ENCODE peak calls at places on chromosomes 12 and 14, in nine cellular contexts. One of them, this sample, is unnamed. For H3K4me1, the result is how much of the 10 kb centered on the place peaks cover.

GRCh38 chr12:75404231-75404630 is 13.3 kb downstream of the GLIPR1L2 start:
- DNase-seq in GM23338: no peak
- DNase-seq in CD8-positive, alpha-beta T cell: no peak
- DNase-seq in ascending aorta: no peak
- DNase-seq in right lobe of liver: no peak
- DNase-seq in keratinocyte: no peak
- DNase-seq in esophagus squamous epithelium: no peak
- DNase-seq in left lung: no peak
- DNase-seq in right cardiac atrium: no peak
- DNase-seq in this sample: no peak

GRCh38 chr14:68910540-68910939 is 68.6 kb downstream of the ACTN1 start:
- DNase-seq in GM23338: no peak
- DNase-seq in CD8-positive, alpha-beta T cell: no peak
- DNase-seq in ascending aorta: no peak
- DNase-seq in right lobe of liver: no peak
- DNase-seq in keratinocyte: no peak
- DNase-seq in esophagus squamous epithelium: no peak
- DNase-seq in left lung: no peak
- DNase-seq in right cardiac atrium: no peak
- DNase-seq in this sample: no peak

GRCh38 chr12:6778571-6779550 is 6.5 kb downstream of the LAG3 start:
- DNase-seq in GM23338: peak
- DNase-seq in CD8-positive, alpha-beta T cell: peak
- DNase-seq in ascending aorta: peak
- DNase-seq in right lobe of liver: peak
- DNase-seq in keratinocyte: peak
- DNase-seq in esophagus squamous epithelium: peak
- DNase-seq in left lung: peak
- DNase-seq in right cardiac atrium: peak
- DNase-seq in this sample: peak

GRCh38 chr14:24816011-24816928 is 182.3 kb upstream of the GZMB start:
- DNase-seq in GM23338: no peak
- DNase-seq in CD8-positive, alpha-beta T cell: no peak
- DNase-seq in ascending aorta: no peak
- DNase-seq in right lobe of liver: peak
- DNase-seq in keratinocyte: no peak
- DNase-seq in esophagus squamous epithelium: no peak
- DNase-seq in left lung: no peak
- DNase-seq in right cardiac atrium: no peak
- DNase-seq in this sample: no peak

GRCh38 chr12:546920-547845 is 87.4 kb downstream of the B4GALNT3 start:
- DNase-seq in GM23338: peak
- DNase-seq in CD8-positive, alpha-beta T cell: peak
- DNase-seq in ascending aorta: peak
- DNase-seq in right lobe of liver: peak
- DNase-seq in keratinocyte: no peak
- DNase-seq in esophagus squamous epithelium: no peak
- DNase-seq in left lung: peak
- DNase-seq in right cardiac atrium: peak
- DNase-seq in this sample: peak

GRCh38 chr14:79971330-79971729 is 240.0 kb downstream of the DIO2 start:
- DNase-seq in GM23338: no peak
- DNase-seq in CD8-positive, alpha-beta T cell: no peak
- DNase-seq in ascending aorta: no peak
- DNase-seq in right lobe of liver: no peak
- DNase-seq in keratinocyte: no peak
- DNase-seq in esophagus squamous epithelium: no peak
- DNase-seq in left lung: no peak
- DNase-seq in right cardiac atrium: no peak
- DNase-seq in this sample: no peak

GRCh38 chr12:94690199-94690695 is 39.9 kb upstream of the TMCC3 start:
- DNase-seq in GM23338: no peak
- DNase-seq in CD8-positive, alpha-beta T cell: no peak
- DNase-seq in ascending aorta: no peak
- DNase-seq in right lobe of liver: no peak
- DNase-seq in keratinocyte: no peak
- DNase-seq in esophagus squamous epithelium: no peak
- DNase-seq in left lung: no peak
- DNase-seq in right cardiac atrium: no peak
- DNase-seq in this sample: no peak

GRCh38 chr14:79044894-79045624 is 874.9 kb downstream of the NRXN3 start:
- DNase-seq in GM23338: peak
- DNase-seq in CD8-positive, alpha-beta T cell: no peak
- DNase-seq in ascending aorta: no peak
- DNase-seq in right lobe of liver: no peak
- DNase-seq in keratinocyte: peak
- DNase-seq in esophagus squamous epithelium: no peak
- DNase-seq in left lung: no peak
- DNase-seq in right cardiac atrium: no peak
- DNase-seq in this sample: no peak

GRCh38 chr14:64812412-64812811 is 67.3 kb downstream of the SPTB start:
- DNase-seq in GM23338: peak
- DNase-seq in CD8-positive, alpha-beta T cell: no peak
- DNase-seq in ascending aorta: peak
- DNase-seq in right lobe of liver: no peak
- DNase-seq in keratinocyte: no peak
- DNase-seq in esophagus squamous epithelium: no peak
- DNase-seq in left lung: no peak
- DNase-seq in right cardiac atrium: no peak
- DNase-seq in this sample: peak

GRCh38 chr12:1474567-1475153 is 119.7 kb downstream of the FBXL14 start:
- DNase-seq in GM23338: peak
- DNase-seq in CD8-positive, alpha-beta T cell: no peak
- DNase-seq in ascending aorta: no peak
- DNase-seq in right lobe of liver: no peak
- DNase-seq in keratinocyte: no peak
- DNase-seq in esophagus squamous epithelium: no peak
- DNase-seq in left lung: no peak
- DNase-seq in right cardiac atrium: no peak
- DNase-seq in this sample: no peak

GRCh38 chr12:32549675-32550079 is 129.4 kb upstream of the DNM1L start:
- DNase-seq in GM23338: peak
- DNase-seq in CD8-positive, alpha-beta T cell: no peak
- DNase-seq in ascending aorta: no peak
- DNase-seq in right lobe of liver: no peak
- DNase-seq in keratinocyte: no peak
- DNase-seq in esophagus squamous epithelium: no peak
- DNase-seq in left lung: no peak
- DNase-seq in right cardiac atrium: no peak
- DNase-seq in this sample: no peak

GRCh38 chr12:49403887-49404517 is 36.7 kb downstream of the SPATS2 start:
- DNase-seq in GM23338: no peak
- DNase-seq in CD8-positive, alpha-beta T cell: no peak
- DNase-seq in ascending aorta: no peak
- DNase-seq in right lobe of liver: no peak
- DNase-seq in keratinocyte: no peak
- DNase-seq in esophagus squamous epithelium: no peak
- DNase-seq in left lung: no peak
- DNase-seq in right cardiac atrium: no peak
- DNase-seq in this sample: no peak

GRCh38 chr12:823043-823698 is 70.8 kb downstream of the WNK1 start:
- DNase-seq in GM23338: no peak
- DNase-seq in CD8-positive, alpha-beta T cell: no peak
- DNase-seq in ascending aorta: no peak
- DNase-seq in right lobe of liver: no peak
- DNase-seq in keratinocyte: no peak
- DNase-seq in esophagus squamous epithelium: no peak
- DNase-seq in left lung: no peak
- DNase-seq in right cardiac atrium: no peak
- DNase-seq in this sample: peak

GRCh38 chr14:61429316-61429715 is 107.9 kb downstream of the PRKCH start:
- DNase-seq in GM23338: no peak
- DNase-seq in CD8-positive, alpha-beta T cell: no peak
- DNase-seq in ascending aorta: no peak
- DNase-seq in right lobe of liver: no peak
- DNase-seq in keratinocyte: no peak
- DNase-seq in esophagus squamous epithelium: no peak
- DNase-seq in left lung: no peak
- DNase-seq in right cardiac atrium: no peak
- DNase-seq in this sample: no peak

GRCh38 chr12:116498471-116498870 is 60.7 kb upstream of the MAP1LC3B2 start:
- DNase-seq in GM23338: no peak
- DNase-seq in CD8-positive, alpha-beta T cell: no peak
- DNase-seq in ascending aorta: no peak
- DNase-seq in right lobe of liver: no peak
- DNase-seq in keratinocyte: no peak
- DNase-seq in esophagus squamous epithelium: no peak
- DNase-seq in left lung: no peak
- DNase-seq in right cardiac atrium: no peak
- DNase-seq in this sample: no peak

GRCh38 chr14:78697341-78697740 is 527.2 kb downstream of the NRXN3 start:
- DNase-seq in GM23338: peak
- DNase-seq in CD8-positive, alpha-beta T cell: no peak
- DNase-seq in ascending aorta: no peak
- DNase-seq in right lobe of liver: no peak
- DNase-seq in keratinocyte: no peak
- DNase-seq in esophagus squamous epithelium: no peak
- DNase-seq in left lung: no peak
- DNase-seq in right cardiac atrium: no peak
- DNase-seq in this sample: peak

GRCh38 chr12:20105938-20106337 is 262.4 kb upstream of the PDE3A start:
- DNase-seq in GM23338: no peak
- DNase-seq in CD8-positive, alpha-beta T cell: no peak
- DNase-seq in ascending aorta: no peak
- DNase-seq in right lobe of liver: no peak
- DNase-seq in keratinocyte: no peak
- DNase-seq in esophagus squamous epithelium: no peak
- DNase-seq in left lung: no peak
- DNase-seq in right cardiac atrium: no peak
- DNase-seq in this sample: no peak

GRCh38 chr14:23447634-23448353 is 12.3 kb upstream of the MYH7 start:
- DNase-seq in GM23338: no peak
- DNase-seq in CD8-positive, alpha-beta T cell: no peak
- DNase-seq in ascending aorta: no peak
- DNase-seq in right lobe of liver: no peak
- DNase-seq in keratinocyte: no peak
- DNase-seq in esophagus squamous epithelium: no peak
- DNase-seq in left lung: no peak
- DNase-seq in right cardiac atrium: no peak
- DNase-seq in this sample: no peak

GRCh38 chr12:66668311-66668710 is 10.6 kb downstream of the GRIP1 start:
- DNase-seq in GM23338: no peak
- DNase-seq in CD8-positive, alpha-beta T cell: no peak
- DNase-seq in ascending aorta: no peak
- DNase-seq in right lobe of liver: no peak
- DNase-seq in keratinocyte: no peak
- DNase-seq in esophagus squamous epithelium: no peak
- DNase-seq in left lung: no peak
- DNase-seq in right cardiac atrium: no peak
- DNase-seq in this sample: no peak

DNA sequence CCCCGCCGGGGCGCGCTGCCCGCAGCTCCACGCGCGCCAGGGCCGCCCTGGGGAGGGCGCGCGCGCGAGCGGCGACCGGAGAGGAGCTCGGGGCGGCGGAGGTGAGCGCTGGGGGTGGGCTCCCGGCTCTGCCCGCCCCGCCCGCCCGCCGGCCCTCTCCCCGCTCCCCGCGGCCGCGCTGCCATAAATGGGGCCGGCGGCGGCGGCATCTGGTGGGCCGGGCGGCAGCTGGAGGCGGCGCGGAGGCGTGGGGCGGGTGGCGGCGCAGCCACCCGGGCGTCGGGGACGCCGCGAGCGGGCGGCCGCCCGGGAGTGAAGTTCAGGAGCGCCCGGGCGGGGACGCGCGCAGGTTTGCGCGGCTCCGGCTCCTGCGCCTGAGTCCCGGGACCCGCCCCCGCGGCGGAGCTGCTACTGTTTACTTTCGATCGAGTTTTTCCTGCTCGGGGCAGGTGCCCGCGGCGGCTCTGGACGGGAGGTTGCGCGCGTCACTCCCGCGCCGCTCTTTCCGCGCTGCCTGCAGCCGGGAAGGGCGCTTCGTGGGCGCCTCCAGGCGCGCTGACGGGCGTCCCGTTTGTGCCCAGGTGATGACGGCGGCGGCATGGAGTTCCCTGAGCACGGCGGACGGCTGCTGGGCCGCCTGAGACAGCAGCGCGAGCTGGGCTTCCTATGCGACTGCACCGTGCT is at the start of gene ZBTB42:
- DNase-seq in GM23338: peak
- DNase-seq in CD8-positive, alpha-beta T cell: peak
- DNase-seq in ascending aorta: peak
- DNase-seq in right lobe of liver: peak
- DNase-seq in keratinocyte: no peak
- DNase-seq in esophagus squamous epithelium: peak
- DNase-seq in left lung: peak
- DNase-seq in right cardiac atrium: no peak
- DNase-seq in this sample: peak
- H3K4me1 ChIP-seq in GM23338: under half
- H3K4me1 ChIP-seq in CD8-positive, alpha-beta T cell: under half
- H3K4me1 ChIP-seq in ascending aorta: under half
- H3K4me1 ChIP-seq in right lobe of liver: under half
- H3K4me1 ChIP-seq in keratinocyte: under half
- H3K4me1 ChIP-seq in esophagus squamous epithelium: half or more
- H3K4me1 ChIP-seq in left lung: half or more
- H3K4me1 ChIP-seq in right cardiac atrium: under half
- H3K4me1 ChIP-seq in this sample: under half

GRCh38 chr12:104282109-104282508 is 21.4 kb upstream of the EID3 start:
- DNase-seq in GM23338: no peak
- DNase-seq in CD8-positive, alpha-beta T cell: no peak
- DNase-seq in ascending aorta: no peak
- DNase-seq in right lobe of liver: no peak
- DNase-seq in keratinocyte: no peak
- DNase-seq in esophagus squamous epithelium: no peak
- DNase-seq in left lung: no peak
- DNase-seq in right cardiac atrium: no peak
- DNase-seq in this sample: no peak
- H3K4me1 ChIP-seq in GM23338: under half
- H3K4me1 ChIP-seq in CD8-positive, alpha-beta T cell: under half
- H3K4me1 ChIP-seq in ascending aorta: under half
- H3K4me1 ChIP-seq in right lobe of liver: under half
- H3K4me1 ChIP-seq in keratinocyte: under half
- H3K4me1 ChIP-seq in esophagus squamous epithelium: under half
- H3K4me1 ChIP-seq in left lung: under half
- H3K4me1 ChIP-seq in right cardiac atrium: under half
- H3K4me1 ChIP-seq in this sample: under half

DNA sequence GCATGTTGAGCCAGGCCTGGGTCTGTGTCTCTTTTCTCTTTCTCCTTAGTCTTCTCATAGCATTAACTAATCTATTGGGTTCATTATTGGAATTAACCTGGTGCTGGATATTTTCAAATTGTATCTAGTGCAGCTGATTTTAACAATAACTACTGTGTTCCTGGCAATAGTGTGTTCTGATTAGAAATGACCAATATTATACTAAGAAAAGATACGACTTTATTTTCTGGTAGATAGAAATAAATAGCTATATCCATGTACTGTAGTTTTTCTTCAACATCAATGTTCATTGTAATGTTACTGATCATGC is 3.0 kb downstream of the FOS start:
- DNase-seq in GM23338: no peak
- DNase-seq in CD8-positive, alpha-beta T cell: no peak
- DNase-seq in ascending aorta: no peak
- DNase-seq in right lobe of liver: no peak
- DNase-seq in keratinocyte: no peak
- DNase-seq in esophagus squamous epithelium: no peak
- DNase-seq in left lung: no peak
- DNase-seq in right cardiac atrium: no peak
- DNase-seq in this sample: no peak
- H3K4me1 ChIP-seq in GM23338: under half
- H3K4me1 ChIP-seq in CD8-positive, alpha-beta T cell: under half
- H3K4me1 ChIP-seq in ascending aorta: under half
- H3K4me1 ChIP-seq in right lobe of liver: under half
- H3K4me1 ChIP-seq in keratinocyte: under half
- H3K4me1 ChIP-seq in esophagus squamous epithelium: half or more
- H3K4me1 ChIP-seq in left lung: half or more
- H3K4me1 ChIP-seq in right cardiac atrium: under half
- H3K4me1 ChIP-seq in this sample: under half

GRCh38 chr14:70753518-70753953 is 55.8 kb downstream of the MAP3K9 start:
- DNase-seq in GM23338: no peak
- DNase-seq in CD8-positive, alpha-beta T cell: no peak
- DNase-seq in ascending aorta: no peak
- DNase-seq in right lobe of liver: peak
- DNase-seq in keratinocyte: no peak
- DNase-seq in esophagus squamous epithelium: no peak
- DNase-seq in left lung: no peak
- DNase-seq in right cardiac atrium: no peak
- DNase-seq in this sample: no peak
- H3K4me1 ChIP-seq in GM23338: under half
- H3K4me1 ChIP-seq in CD8-positive, alpha-beta T cell: under half
- H3K4me1 ChIP-seq in ascending aorta: under half
- H3K4me1 ChIP-seq in right lobe of liver: under half
- H3K4me1 ChIP-seq in keratinocyte: under half
- H3K4me1 ChIP-seq in esophagus squamous epithelium: under half
- H3K4me1 ChIP-seq in left lung: under half
- H3K4me1 ChIP-seq in right cardiac atrium: under half
- H3K4me1 ChIP-seq in this sample: under half